ENCODE peak calls at places on chromosomes 4 and X, in five cellular contexts. K is mucosa of descending colon, H is astrocyte of the spinal cord, O is GM23248, Q is aorta. L is an unnamed sample.

GRCh38 chr4:105327222-105327621 is 146.6 kb downstream of the PPA2 start:
- DNase-seq in H (no peak), O (no peak), Q (no peak), K (no peak), L (no peak)

GRCh38 chrX:40005290-40006011 is 92.3 kb downstream of the BCOR start:
- DNase-seq in K (no peak), H (no peak), O (no peak), Q (no peak), L (no peak)

GRCh38 chr4:98638661-98639060 is 19.8 kb downstream of the TSPAN5 start:
- DNase-seq in O (peak), K (no peak), Q (no peak), H (no peak), L (no peak)

GRCh38 chr4:80215449-80216052 is 18.2 kb downstream of the PRDM8 start:
- DNase-seq in Q (no peak), H (peak), K (no peak), O (peak), L (no peak)

GRCh38 chr4:120454788-120455187 is 388.1 kb upstream of the MAD2L1 start:
- DNase-seq in H (no peak), K (no peak), Q (no peak), O (no peak), L (no peak)

GRCh38 chr4:147543039-147543438 is 62.1 kb downstream of the EDNRA start:
- DNase-seq in H (peak), Q (no peak), O (peak), K (no peak), L (no peak)

GRCh38 chr4:24637173-24637572 is 52.8 kb upstream of the DHX15 start:
- DNase-seq in H (no peak), O (no peak), Q (no peak), K (no peak), L (no peak)

GRCh38 chr4:23233596-23233995 is 540.9 kb downstream of the GBA3 start:
- DNase-seq in H (no peak), Q (no peak), O (no peak), K (no peak), L (no peak)

GRCh38 chr4:145178740-145179139 is 1.6 kb downstream of the OTUD4 start:
- DNase-seq in O (no peak), K (peak), H (no peak), Q (no peak), L (no peak)

GRCh38 chr4:10106421-10107039 is 10.1 kb downstream of the WDR1 start:
- DNase-seq in O (peak), Q (peak), H (peak), K (peak), L (peak)

GRCh38 chr4:119550857-119551532 is 77.6 kb downstream of the PDE5A start:
- DNase-seq in O (peak), K (no peak), H (peak), Q (no peak), L (no peak)

GRCh38 chrX:115341421-115341820 is 51.9 kb downstream of the LUZP4 start:
- DNase-seq in O (no peak), H (no peak), Q (no peak), K (no peak), L (no peak)

GRCh38 chr4:165410214-165410613 is 31.4 kb downstream of the CPE start:
- DNase-seq in Q (no peak), K (no peak), O (no peak), H (no peak), L (no peak)

GRCh38 chr4:113447695-113448265 is 313.8 kb downstream of the CAMK2D start:
- DNase-seq in O (no peak), K (peak), H (no peak), Q (no peak), L (no peak)
- H3K4me3 ChIP-seq in O (no peak), K (no peak), H (no peak), Q (no peak), L (no peak)

GRCh38 chr4:37678624-37679023 is 7.6 kb downstream of the RELL1 start:
- DNase-seq in O (no peak), H (no peak), K (no peak), Q (no peak), L (no peak)

GRCh38 chr4:37674446-37674845 is 11.7 kb downstream of the RELL1 start:
- DNase-seq in K (no peak), H (no peak), Q (no peak), O (no peak), L (no peak)

GRCh38 chr4:37673523-37674192 is 12.5 kb downstream of the RELL1 start:
- DNase-seq in H (no peak), O (no peak), K (no peak), Q (no peak), L (no peak)

GRCh38 chr4:37680089-37680488 is 6.1 kb downstream of the RELL1 start:
- DNase-seq in K (no peak), O (no peak), H (no peak), Q (no peak), L (no peak)

DNA sequence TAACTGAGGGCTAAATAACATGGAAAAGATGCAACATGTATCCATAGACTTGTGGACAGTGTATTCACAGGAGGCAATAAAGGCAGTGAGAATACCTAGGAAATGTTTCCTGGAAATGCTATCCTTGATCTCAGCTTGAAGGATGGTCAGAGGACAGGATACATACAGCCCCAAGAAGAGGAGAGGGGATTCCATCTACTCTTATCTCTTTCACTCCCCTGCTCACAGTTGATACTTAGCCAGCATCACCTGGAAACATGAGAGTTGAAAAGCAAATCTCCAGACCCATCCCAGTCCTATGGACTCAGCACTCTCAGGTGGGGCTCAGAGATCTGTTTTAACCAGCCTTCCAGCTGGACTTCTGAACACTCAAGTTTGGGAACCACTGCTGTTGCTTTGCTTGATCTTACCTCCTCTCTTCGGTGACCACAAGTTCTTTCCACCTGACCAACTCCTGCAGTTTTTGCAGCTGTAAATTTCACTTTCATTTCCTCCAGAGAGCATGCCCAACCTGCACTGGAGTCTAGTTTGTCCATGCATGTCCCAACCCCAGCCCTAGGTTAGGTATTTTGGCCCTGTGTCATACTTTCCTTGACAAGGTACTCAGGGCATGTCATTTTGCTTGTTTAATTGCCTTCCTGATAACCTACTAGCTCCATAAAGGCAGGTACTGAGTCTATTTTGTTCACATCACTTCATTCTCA is 10.4 kb downstream of the RELL1 start:
- DNase-seq in K (peak), Q (no peak), O (no peak), H (no peak), L (no peak)
- H3K4me3 ChIP-seq in K (no peak), Q (no peak), O (no peak), H (no peak), L (no peak)

GRCh38 chr4:159428293-159428692 is 325.4 kb downstream of the RAPGEF2 start:
- DNase-seq in H (no peak), Q (no peak), K (no peak), O (no peak), L (no peak)

GRCh38 chr4:159432436-159432835 is 329.6 kb downstream of the RAPGEF2 start:
- DNase-seq in H (no peak), Q (no peak), O (no peak), K (no peak), L (no peak)

GRCh38 chr4:159430896-159431295 is 328.0 kb downstream of the RAPGEF2 start:
- DNase-seq in K (no peak), O (no peak), H (no peak), Q (no peak), L (no peak)

GRCh38 chr4:159428975-159429692 is 326.3 kb downstream of the RAPGEF2 start:
- DNase-seq in Q (no peak), K (no peak), H (no peak), O (no peak), L (no peak)

GRCh38 chr4:159429693-159430035 is 326.8 kb downstream of the RAPGEF2 start:
- DNase-seq in K (no peak), O (no peak), H (no peak), Q (no peak), L (no peak)
- H3K4me3 ChIP-seq in K (no peak), O (no peak), H (no peak), Q (no peak), L (no peak)

GRCh38 chr4:137124278-137124932 is 407.9 kb downstream of the PCDH18 start:
- DNase-seq in K (peak), Q (no peak), O (peak), H (peak), L (peak)
- H3K4me3 ChIP-seq in K (no peak), Q (peak), O (peak), H (peak), L (peak)

DNA sequence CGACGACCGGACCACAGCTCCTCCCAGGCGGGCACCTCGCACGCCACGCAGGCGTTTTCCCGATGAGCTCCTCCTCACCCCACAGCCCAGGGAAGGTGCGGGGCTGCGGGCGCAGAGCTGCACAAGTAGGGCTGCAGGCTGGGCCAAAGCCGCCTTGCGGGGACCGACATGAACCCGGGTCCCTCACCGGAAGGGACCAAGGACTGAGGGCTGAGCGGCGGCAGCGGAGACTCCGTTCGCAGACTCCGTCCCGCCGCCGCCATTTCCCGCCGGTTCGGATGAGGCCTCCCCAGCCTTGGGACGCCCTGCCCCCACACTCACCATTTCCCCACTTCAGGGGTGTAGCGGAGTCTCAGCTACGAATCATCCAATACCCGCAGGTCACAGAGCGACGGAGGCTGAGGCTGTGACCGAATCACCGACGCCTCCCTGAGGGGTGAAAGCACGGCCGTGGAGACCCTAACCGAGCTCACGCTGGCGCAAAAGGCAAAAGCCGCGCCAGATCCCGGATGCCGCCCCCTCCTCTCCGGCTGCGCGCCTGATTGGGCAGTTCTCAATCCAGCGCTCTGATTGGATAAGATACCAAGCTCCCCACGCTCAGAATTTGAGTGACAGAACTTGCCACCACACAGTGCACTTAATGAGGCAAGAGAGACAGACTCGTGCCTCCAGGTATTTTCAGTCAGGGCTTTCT is at the start of gene ZNF732:
- DNase-seq in O (peak), K (peak), Q (peak), H (peak), L (no peak)
- H3K4me3 ChIP-seq in O (peak), K (no peak), Q (peak), H (peak), L (peak)

GRCh38 chr4:159498371-159499115 is 395.7 kb downstream of the RAPGEF2 start:
- DNase-seq in K (no peak), O (no peak), H (no peak), Q (no peak), L (no peak)

GRCh38 chr4:159506801-159507517 is 404.1 kb downstream of the RAPGEF2 start:
- DNase-seq in K (no peak), O (no peak), H (no peak), Q (no peak), L (no peak)

GRCh38 chr4:159504634-159505033 is 401.8 kb downstream of the RAPGEF2 start:
- DNase-seq in O (no peak), Q (no peak), H (peak), K (no peak), L (no peak)

GRCh38 chr4:159505275-159505975 is 402.5 kb downstream of the RAPGEF2 start:
- DNase-seq in H (peak), O (no peak), Q (no peak), K (no peak), L (no peak)

DNA sequence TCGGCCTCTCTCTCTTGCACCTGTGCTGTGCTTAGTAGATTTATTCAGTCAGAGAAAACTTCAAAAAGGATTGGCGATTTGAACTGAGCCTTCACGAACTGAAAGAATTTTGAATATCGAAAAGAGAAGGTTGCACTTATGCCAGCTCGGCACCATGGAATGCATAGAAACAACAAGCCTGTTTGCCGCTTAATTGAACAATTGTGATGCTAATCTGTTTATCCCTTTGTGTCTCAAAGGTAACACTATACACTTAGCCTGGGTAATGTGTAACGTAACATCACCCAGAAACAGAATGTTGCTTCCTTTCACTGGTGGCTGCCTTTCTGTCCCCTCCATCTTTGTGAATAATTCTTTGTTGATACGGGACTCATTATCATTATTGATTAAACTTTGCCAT is 400.4 kb downstream of the RAPGEF2 start:
- DNase-seq in O (no peak), K (no peak), H (no peak), Q (no peak), L (no peak)
- H3K4me3 ChIP-seq in O (no peak), K (no peak), H (no peak), Q (no peak), L (no peak)

DNA sequence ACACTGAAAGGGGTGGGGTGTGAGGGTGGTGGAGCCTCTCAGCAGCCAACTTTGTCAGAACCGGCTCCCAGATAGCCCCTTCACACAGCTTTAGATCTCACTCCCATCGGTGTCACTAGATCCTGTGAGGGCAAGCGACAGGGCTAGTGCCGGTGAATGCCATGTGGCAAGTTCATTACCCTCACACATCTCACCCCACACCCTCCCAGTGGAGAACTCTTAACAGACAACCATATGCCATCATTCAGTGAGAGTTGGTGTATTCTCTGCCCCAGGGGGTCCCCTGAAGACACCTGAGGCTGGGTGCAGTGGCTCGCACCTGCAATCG is 15.3 kb downstream of the SEPTIN6 start:
- DNase-seq in H (no peak), Q (no peak), K (no peak), O (no peak), L (no peak)
- H3K4me3 ChIP-seq in H (no peak), Q (no peak), K (no peak), O (no peak), L (no peak)

GRCh38 chr4:42588909-42589308 is 68.0 kb downstream of the ATP8A1 start:
- DNase-seq in H (no peak), O (no peak), K (no peak), Q (no peak), L (no peak)

GRCh38 chr4:42586775-42587174 is 70.1 kb downstream of the ATP8A1 start:
- DNase-seq in O (no peak), H (no peak), K (no peak), Q (no peak), L (no peak)
- H3K4me3 ChIP-seq in O (no peak), H (no peak), K (no peak), Q (no peak), L (no peak)

GRCh38 chrX:68894513-68895338 is 65.9 kb downstream of the EFNB1 start:
- DNase-seq in Q (peak), K (peak), O (peak), H (peak), L (no peak)
- H3K4me3 ChIP-seq in Q (no peak), K (no peak), O (peak), H (no peak), L (no peak)

DNA sequence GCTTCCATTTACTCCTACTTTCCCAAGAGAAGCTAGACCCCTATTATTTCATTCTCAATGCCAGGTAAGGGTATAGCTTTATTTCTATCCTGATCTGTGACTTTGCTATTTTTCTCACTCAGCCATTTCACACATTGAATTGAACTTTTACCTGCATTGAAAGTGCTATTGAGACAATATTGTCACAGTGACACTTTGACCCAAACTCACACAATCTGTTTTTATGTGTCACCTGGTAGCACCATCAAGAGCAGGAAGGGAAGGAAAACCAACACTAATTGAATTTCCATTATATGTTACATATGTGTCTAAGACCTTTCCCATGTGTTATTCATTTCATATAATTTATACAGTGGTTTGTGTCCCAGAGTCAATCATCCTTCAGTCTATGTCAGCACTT is 44.1 kb upstream of the PRKG2 start:
- DNase-seq in O (no peak), H (no peak), Q (no peak), K (no peak), L (no peak)
- H3K4me3 ChIP-seq in O (no peak), H (no peak), Q (no peak), K (no peak), L (no peak)